ENCODE peak calls at places on chromosomes 16 and 17, in seven cellular contexts. One of them, this sample, is unnamed.
A peak's percentile ranks its signal among the peaks of the same experiment; 100 is the strongest.

GRCh38 chr17:60613325-60613724 is 13.3 kb downstream of the PPM1D start:
- DNase-seq in H1: no peak
- DNase-seq in IMR-90: no peak
- DNase-seq in H9: no peak
- DNase-seq in neuronal stem cell: no peak
- DNase-seq in trophoblast cell: no peak
- DNase-seq in mesendoderm: no peak
- DNase-seq in this sample: no peak

GRCh38 chr17:48647103-48647963 is 21.2 kb upstream of the HOXB9 start:
- DNase-seq in H1: no peak
- DNase-seq in IMR-90: no peak
- DNase-seq in H9: peak; percentile 87
- DNase-seq in neuronal stem cell: no peak
- DNase-seq in trophoblast cell: no peak
- DNase-seq in mesendoderm: peak; percentile 90
- DNase-seq in this sample: peak; percentile 81

GRCh38 chr17:58525239-58525638 is 10.8 kb upstream of the MTMR4 start:
- DNase-seq in H1: no peak
- DNase-seq in IMR-90: peak; percentile 84
- DNase-seq in H9: no peak
- DNase-seq in neuronal stem cell: no peak
- DNase-seq in trophoblast cell: no peak
- DNase-seq in mesendoderm: peak; percentile 47
- DNase-seq in this sample: peak; percentile 94

GRCh38 chr17:50909765-50910661 is 43.9 kb upstream of the TOB1 start:
- DNase-seq in H1: no peak
- DNase-seq in IMR-90: no peak
- DNase-seq in H9: no peak
- DNase-seq in neuronal stem cell: no peak
- DNase-seq in trophoblast cell: no peak
- DNase-seq in mesendoderm: no peak
- DNase-seq in this sample: no peak

GRCh38 chr17:36461330-36462110 is 25.0 kb upstream of the ZNHIT3 start:
- DNase-seq in H1: no peak
- DNase-seq in IMR-90: no peak
- DNase-seq in H9: no peak
- DNase-seq in neuronal stem cell: no peak
- DNase-seq in trophoblast cell: no peak
- DNase-seq in mesendoderm: no peak
- DNase-seq in this sample: no peak

GRCh38 chr17:78454346-78454745 is 75.9 kb downstream of the PGS1 start:
- DNase-seq in H1: no peak
- DNase-seq in IMR-90: no peak
- DNase-seq in H9: no peak
- DNase-seq in neuronal stem cell: no peak
- DNase-seq in trophoblast cell: no peak
- DNase-seq in mesendoderm: no peak
- DNase-seq in this sample: no peak

GRCh38 chr17:7019406-7019805 is 3.4 kb upstream of the BCL6B start:
- DNase-seq in H1: no peak
- DNase-seq in IMR-90: no peak
- DNase-seq in H9: no peak
- DNase-seq in neuronal stem cell: no peak
- DNase-seq in trophoblast cell: no peak
- DNase-seq in mesendoderm: no peak
- DNase-seq in this sample: no peak

GRCh38 chr16:81568749-81569087 is 124.1 kb downstream of the CMIP start:
- DNase-seq in H1: no peak
- DNase-seq in IMR-90: no peak
- DNase-seq in H9: no peak
- DNase-seq in neuronal stem cell: no peak
- DNase-seq in trophoblast cell: no peak
- DNase-seq in mesendoderm: no peak
- DNase-seq in this sample: no peak

GRCh38 chr16:1225051-1225451 is at the start of gene TPSG1:
- DNase-seq in H1: no peak
- DNase-seq in IMR-90: no peak
- DNase-seq in H9: no peak
- DNase-seq in neuronal stem cell: no peak
- DNase-seq in trophoblast cell: no peak
- DNase-seq in mesendoderm: no peak
- DNase-seq in this sample: no peak

GRCh38 chr17:80195671-80196529 is 24.2 kb downstream of the SGSH start:
- DNase-seq in H1: no peak
- DNase-seq in IMR-90: no peak
- DNase-seq in H9: peak; percentile 76
- DNase-seq in neuronal stem cell: no peak
- DNase-seq in trophoblast cell: no peak
- DNase-seq in mesendoderm: peak; percentile 33
- DNase-seq in this sample: peak; percentile 14

GRCh38 chr17:5237541-5238016 is 2.9 kb upstream of the SCIMP start:
- DNase-seq in H1: peak; percentile 46
- DNase-seq in IMR-90: peak; percentile 50
- DNase-seq in H9: peak; percentile 90
- DNase-seq in neuronal stem cell: peak; percentile 37
- DNase-seq in trophoblast cell: peak; percentile 83
- DNase-seq in mesendoderm: peak; percentile 88
- DNase-seq in this sample: peak; percentile 46

GRCh38 chr17:80596760-80597608 is 52.3 kb downstream of the RPTOR start:
- DNase-seq in H1: no peak
- DNase-seq in IMR-90: peak; percentile 36
- DNase-seq in H9: no peak
- DNase-seq in neuronal stem cell: no peak
- DNase-seq in trophoblast cell: no peak
- DNase-seq in mesendoderm: no peak
- DNase-seq in this sample: no peak

GRCh38 chr17:41048441-41048840 is 1.3 kb upstream of the KRTAP2-1 start:
- DNase-seq in H1: no peak
- DNase-seq in IMR-90: peak; percentile 60
- DNase-seq in H9: no peak
- DNase-seq in neuronal stem cell: no peak
- DNase-seq in trophoblast cell: peak; percentile 84
- DNase-seq in mesendoderm: peak; percentile 37
- DNase-seq in this sample: peak; percentile 31

GRCh38 chr16:5874899-5875298 is 777.3 kb upstream of the EEF2KMT start:
- DNase-seq in H1: no peak
- DNase-seq in IMR-90: no peak
- DNase-seq in H9: no peak
- DNase-seq in neuronal stem cell: no peak
- DNase-seq in trophoblast cell: no peak
- DNase-seq in mesendoderm: no peak
- DNase-seq in this sample: no peak

GRCh38 chr17:79356839-79357447 is 253.9 kb downstream of the RBFOX3 start:
- DNase-seq in H1: no peak
- DNase-seq in IMR-90: no peak
- DNase-seq in H9: no peak
- DNase-seq in neuronal stem cell: no peak
- DNase-seq in trophoblast cell: no peak
- DNase-seq in mesendoderm: no peak
- DNase-seq in this sample: no peak

GRCh38 chr16:1093284-1094123 is 2.5 kb downstream of the C1QTNF8 start:
- DNase-seq in H1: no peak
- DNase-seq in IMR-90: no peak
- DNase-seq in H9: peak; percentile 77
- DNase-seq in neuronal stem cell: no peak
- DNase-seq in trophoblast cell: no peak
- DNase-seq in mesendoderm: peak; percentile 62
- DNase-seq in this sample: no peak

GRCh38 chr17:15038656-15039055 is 226.5 kb downstream of the PMP22 start:
- DNase-seq in H1: no peak
- DNase-seq in IMR-90: peak; percentile 5
- DNase-seq in H9: no peak
- DNase-seq in neuronal stem cell: no peak
- DNase-seq in trophoblast cell: no peak
- DNase-seq in mesendoderm: peak; percentile 73
- DNase-seq in this sample: peak; percentile 50

GRCh38 chr17:57210224-57210553 is 46.1 kb upstream of the MSI2 start:
- DNase-seq in H1: no peak
- DNase-seq in IMR-90: no peak
- DNase-seq in H9: no peak
- DNase-seq in neuronal stem cell: no peak
- DNase-seq in trophoblast cell: no peak
- DNase-seq in mesendoderm: no peak
- DNase-seq in this sample: no peak

GRCh38 chr17:39663340-39663687 is 1.8 kb upstream of the TCAP start:
- DNase-seq in H1: no peak
- DNase-seq in IMR-90: no peak
- DNase-seq in H9: no peak
- DNase-seq in neuronal stem cell: no peak
- DNase-seq in trophoblast cell: no peak
- DNase-seq in mesendoderm: peak; percentile 31
- DNase-seq in this sample: no peak

GRCh38 chr17:39660397-39661043 is 4.6 kb upstream of the TCAP start:
- DNase-seq in H1: no peak
- DNase-seq in IMR-90: no peak
- DNase-seq in H9: no peak
- DNase-seq in neuronal stem cell: no peak
- DNase-seq in trophoblast cell: no peak
- DNase-seq in mesendoderm: no peak
- DNase-seq in this sample: no peak

GRCh38 chr17:39662551-39663339 is 2.4 kb upstream of the TCAP start:
- DNase-seq in H1: no peak
- DNase-seq in IMR-90: no peak
- DNase-seq in H9: peak; percentile 72
- DNase-seq in neuronal stem cell: no peak
- DNase-seq in trophoblast cell: no peak
- DNase-seq in mesendoderm: no peak
- DNase-seq in this sample: no peak

GRCh38 chr17:39661044-39661406 is 4.1 kb upstream of the TCAP start:
- DNase-seq in H1: no peak
- DNase-seq in IMR-90: no peak
- DNase-seq in H9: no peak
- DNase-seq in neuronal stem cell: no peak
- DNase-seq in trophoblast cell: no peak
- DNase-seq in mesendoderm: no peak
- DNase-seq in this sample: no peak

GRCh38 chr17:39661744-39662541 is 3.2 kb upstream of the TCAP start:
- DNase-seq in H1: no peak
- DNase-seq in IMR-90: no peak
- DNase-seq in H9: no peak
- DNase-seq in neuronal stem cell: no peak
- DNase-seq in trophoblast cell: no peak
- DNase-seq in mesendoderm: no peak
- DNase-seq in this sample: no peak
- H3K4me1 ChIP-seq in H1: peaks cover 45% of the 10 kb centered on the region
- H3K4me1 ChIP-seq in IMR-90: peaks cover 4% of the 10 kb centered on the region
- H3K4me1 ChIP-seq in H9: peaks cover 6% of the 10 kb centered on the region
- H3K4me1 ChIP-seq in neuronal stem cell: peaks cover 4% of the 10 kb centered on the region
- H3K4me1 ChIP-seq in trophoblast cell: peaks cover 6% of the 10 kb centered on the region
- H3K4me1 ChIP-seq in mesendoderm: peaks cover 2% of the 10 kb centered on the region
- H3K4me1 ChIP-seq in this sample: peaks cover 74% of the 10 kb centered on the region

GRCh38 chr16:30186444-30186781 is 3.0 kb downstream of the CORO1A start:
- DNase-seq in H1: no peak
- DNase-seq in IMR-90: no peak
- DNase-seq in H9: no peak
- DNase-seq in neuronal stem cell: no peak
- DNase-seq in trophoblast cell: no peak
- DNase-seq in mesendoderm: no peak
- DNase-seq in this sample: no peak

GRCh38 chr16:30187971-30188561 is 4.7 kb downstream of the CORO1A start:
- DNase-seq in H1: no peak
- DNase-seq in IMR-90: no peak
- DNase-seq in H9: peak; percentile 29
- DNase-seq in neuronal stem cell: no peak
- DNase-seq in trophoblast cell: no peak
- DNase-seq in mesendoderm: no peak
- DNase-seq in this sample: no peak

GRCh38 chr16:30187556-30187865 is 4.1 kb downstream of the CORO1A start:
- DNase-seq in H1: no peak
- DNase-seq in IMR-90: no peak
- DNase-seq in H9: no peak
- DNase-seq in neuronal stem cell: no peak
- DNase-seq in trophoblast cell: no peak
- DNase-seq in mesendoderm: no peak
- DNase-seq in this sample: no peak

GRCh38 chr16:30185683-30186421 is 2.5 kb downstream of the CORO1A start:
- DNase-seq in H1: no peak
- DNase-seq in IMR-90: no peak
- DNase-seq in H9: no peak
- DNase-seq in neuronal stem cell: no peak
- DNase-seq in trophoblast cell: no peak
- DNase-seq in mesendoderm: no peak
- DNase-seq in this sample: no peak

GRCh38 chr16:30186782-30187555 is 3.6 kb downstream of the CORO1A start:
- DNase-seq in H1: no peak
- DNase-seq in IMR-90: no peak
- DNase-seq in H9: peak; percentile 78
- DNase-seq in neuronal stem cell: no peak
- DNase-seq in trophoblast cell: peak; percentile 48
- DNase-seq in mesendoderm: peak; percentile 64
- DNase-seq in this sample: peak; percentile 29
- H4K8ac ChIP-seq in H1: peak overlapping the region; percentile 43
- H4K8ac ChIP-seq in IMR-90: no peak overlapping the region
- H4K8ac ChIP-seq in H9: no peak overlapping the region
- H4K8ac ChIP-seq in neuronal stem cell: no peak overlapping the region
- H4K8ac ChIP-seq in trophoblast cell: no peak overlapping the region
- H4K8ac ChIP-seq in mesendoderm: no peak overlapping the region
- H4K8ac ChIP-seq in this sample: no peak overlapping the region

GRCh38 chr17:73305845-73306836 is 5.7 kb downstream of the CDC42EP4 start:
- DNase-seq in H1: no peak
- DNase-seq in IMR-90: no peak
- DNase-seq in H9: no peak
- DNase-seq in neuronal stem cell: no peak
- DNase-seq in trophoblast cell: no peak
- DNase-seq in mesendoderm: no peak
- DNase-seq in this sample: no peak
- H3K4me1 ChIP-seq in H1: peaks cover 27% of the 10 kb centered on the region
- H3K4me1 ChIP-seq in IMR-90: peaks cover 34% of the 10 kb centered on the region
- H3K4me1 ChIP-seq in H9: peaks cover 6% of the 10 kb centered on the region
- H3K4me1 ChIP-seq in neuronal stem cell: peaks cover 14% of the 10 kb centered on the region
- H3K4me1 ChIP-seq in trophoblast cell: peaks cover 46% of the 10 kb centered on the region
- H3K4me1 ChIP-seq in mesendoderm: peaks cover 25% of the 10 kb centered on the region
- H3K4me1 ChIP-seq in this sample: peaks cover 47% of the 10 kb centered on the region

GRCh38 chr17:38561416-38562214 is 44.1 kb downstream of the SRCIN1 start:
- DNase-seq in H1: no peak
- DNase-seq in IMR-90: no peak
- DNase-seq in H9: peak; percentile 73
- DNase-seq in neuronal stem cell: no peak
- DNase-seq in trophoblast cell: no peak
- DNase-seq in mesendoderm: peak; percentile 65
- DNase-seq in this sample: no peak

GRCh38 chr17:38559025-38559879 is 46.5 kb downstream of the SRCIN1 start:
- DNase-seq in H1: peak; percentile 89
- DNase-seq in IMR-90: peak; percentile 38
- DNase-seq in H9: peak; percentile 100
- DNase-seq in neuronal stem cell: peak; percentile 72
- DNase-seq in trophoblast cell: peak; percentile 87
- DNase-seq in mesendoderm: peak; percentile 96
- DNase-seq in this sample: peak; percentile 13

GRCh38 chr17:38558751-38559024 is 47.1 kb downstream of the SRCIN1 start:
- DNase-seq in H1: no peak
- DNase-seq in IMR-90: no peak
- DNase-seq in H9: no peak
- DNase-seq in neuronal stem cell: no peak
- DNase-seq in trophoblast cell: no peak
- DNase-seq in mesendoderm: no peak
- DNase-seq in this sample: no peak

GRCh38 chr17:38560503-38561318 is 45.0 kb downstream of the SRCIN1 start:
- DNase-seq in H1: no peak
- DNase-seq in IMR-90: peak; percentile 42
- DNase-seq in H9: peak; percentile 68
- DNase-seq in neuronal stem cell: no peak
- DNase-seq in trophoblast cell: no peak
- DNase-seq in mesendoderm: peak; percentile 57
- DNase-seq in this sample: peak; percentile 51

GRCh38 chr17:38559880-38560230 is 45.9 kb downstream of the SRCIN1 start:
- DNase-seq in H1: no peak
- DNase-seq in IMR-90: no peak
- DNase-seq in H9: no peak
- DNase-seq in neuronal stem cell: no peak
- DNase-seq in trophoblast cell: no peak
- DNase-seq in mesendoderm: no peak
- DNase-seq in this sample: no peak
- H4K8ac ChIP-seq in H1: peak overlapping the region; percentile 15
- H4K8ac ChIP-seq in IMR-90: no peak overlapping the region
- H4K8ac ChIP-seq in H9: no peak overlapping the region
- H4K8ac ChIP-seq in neuronal stem cell: no peak overlapping the region
- H4K8ac ChIP-seq in trophoblast cell: no peak overlapping the region
- H4K8ac ChIP-seq in mesendoderm: no peak overlapping the region
- H4K8ac ChIP-seq in this sample: no peak overlapping the region

This sample was measured in mesenchymal stem cell.